ENCODE peak calls at places on chromosomes 16 and 17, in eight cellular contexts. One of them, this sample, is unnamed.

GRCh38 chr16:85554791-85555548 is 58.2 kb upstream of the GSE1 start:
- DNase-seq in CD8-positive, alpha-beta memory T cell: peak; percentile 73
- DNase-seq in endodermal cell: no peak
- DNase-seq in mammary epithelial cell: peak; percentile 46
- DNase-seq in thoracic aorta: peak; percentile 53
- DNase-seq in CD8-positive, alpha-beta T cell: peak; percentile 47
- DNase-seq in heart right ventricle: peak; percentile 71
- DNase-seq in cardiac muscle cell: peak; percentile 86
- DNase-seq in this sample: peak; percentile 56

GRCh38 chr16:58332997-58333700 is 38.3 kb upstream of the PRSS54 start:
- DNase-seq in heart right ventricle: no peak
- DNase-seq in CD8-positive, alpha-beta memory T cell: no peak
- DNase-seq in thoracic aorta: no peak
- DNase-seq in cardiac muscle cell: no peak
- DNase-seq in CD8-positive, alpha-beta T cell: no peak
- DNase-seq in mammary epithelial cell: no peak
- DNase-seq in endodermal cell: peak; percentile 86
- DNase-seq in this sample: no peak

GRCh38 chr16:60811657-60812056 is 1224.6 kb downstream of the CDH8 start:
- DNase-seq in heart right ventricle: no peak
- DNase-seq in endodermal cell: no peak
- DNase-seq in CD8-positive, alpha-beta T cell: no peak
- DNase-seq in CD8-positive, alpha-beta memory T cell: no peak
- DNase-seq in mammary epithelial cell: no peak
- DNase-seq in thoracic aorta: no peak
- DNase-seq in cardiac muscle cell: no peak
- DNase-seq in this sample: no peak

GRCh38 chr16:56451753-56452689 is 667 bp downstream of the OGFOD1 start:
- DNase-seq in CD8-positive, alpha-beta memory T cell: no peak
- DNase-seq in cardiac muscle cell: peak; percentile 32
- DNase-seq in mammary epithelial cell: peak; percentile 41
- DNase-seq in thoracic aorta: peak; percentile 15
- DNase-seq in CD8-positive, alpha-beta T cell: no peak
- DNase-seq in endodermal cell: peak; percentile 63
- DNase-seq in heart right ventricle: no peak
- DNase-seq in this sample: peak; percentile 48

GRCh38 chr17:37567137-37567927 is 41.9 kb downstream of the SYNRG start:
- DNase-seq in heart right ventricle: no peak
- DNase-seq in endodermal cell: no peak
- DNase-seq in CD8-positive, alpha-beta memory T cell: no peak
- DNase-seq in cardiac muscle cell: no peak
- DNase-seq in mammary epithelial cell: no peak
- DNase-seq in thoracic aorta: no peak
- DNase-seq in CD8-positive, alpha-beta T cell: no peak
- DNase-seq in this sample: no peak

GRCh38 chr17:64178011-64178825 is 48.3 kb upstream of the ERN1 start:
- DNase-seq in CD8-positive, alpha-beta memory T cell: no peak
- DNase-seq in CD8-positive, alpha-beta T cell: no peak
- DNase-seq in endodermal cell: no peak
- DNase-seq in heart right ventricle: no peak
- DNase-seq in thoracic aorta: no peak
- DNase-seq in mammary epithelial cell: peak; percentile 17
- DNase-seq in cardiac muscle cell: no peak
- DNase-seq in this sample: peak; percentile 72

GRCh38 chr17:57110579-57111367 is 25.7 kb downstream of the AKAP1 start:
- DNase-seq in thoracic aorta: no peak
- DNase-seq in cardiac muscle cell: no peak
- DNase-seq in mammary epithelial cell: no peak
- DNase-seq in CD8-positive, alpha-beta T cell: no peak
- DNase-seq in CD8-positive, alpha-beta memory T cell: no peak
- DNase-seq in heart right ventricle: peak; percentile 45
- DNase-seq in endodermal cell: no peak
- DNase-seq in this sample: no peak

GRCh38 chr17:74045608-74046007 is 157.9 kb upstream of the RPL38 start:
- DNase-seq in heart right ventricle: no peak
- DNase-seq in CD8-positive, alpha-beta memory T cell: no peak
- DNase-seq in thoracic aorta: no peak
- DNase-seq in CD8-positive, alpha-beta T cell: no peak
- DNase-seq in endodermal cell: peak; percentile 71
- DNase-seq in mammary epithelial cell: no peak
- DNase-seq in cardiac muscle cell: no peak
- DNase-seq in this sample: peak; percentile 46

GRCh38 chr17:28743243-28744103 is at the start of gene TRAF4:
- DNase-seq in thoracic aorta: no peak
- DNase-seq in mammary epithelial cell: peak; percentile 82
- DNase-seq in cardiac muscle cell: peak; percentile 87
- DNase-seq in endodermal cell: peak; percentile 97
- DNase-seq in CD8-positive, alpha-beta T cell: peak; percentile 67
- DNase-seq in heart right ventricle: peak; percentile 79
- DNase-seq in CD8-positive, alpha-beta memory T cell: peak; percentile 70
- DNase-seq in this sample: peak; percentile 89

GRCh38 chr17:6079155-6079554 is 9.0 kb downstream of the WSCD1 start:
- DNase-seq in mammary epithelial cell: no peak
- DNase-seq in endodermal cell: no peak
- DNase-seq in CD8-positive, alpha-beta T cell: no peak
- DNase-seq in CD8-positive, alpha-beta memory T cell: no peak
- DNase-seq in cardiac muscle cell: no peak
- DNase-seq in heart right ventricle: no peak
- DNase-seq in thoracic aorta: no peak
- DNase-seq in this sample: no peak
- H3K4me1 ChIP-seq in mammary epithelial cell: no peaks in the 10 kb centered on the region
- H3K4me1 ChIP-seq in endodermal cell: no peaks in the 10 kb centered on the region
- H3K4me1 ChIP-seq in CD8-positive, alpha-beta T cell: no peaks in the 10 kb centered on the region
- H3K4me1 ChIP-seq in CD8-positive, alpha-beta memory T cell: no peaks in the 10 kb centered on the region
- H3K4me1 ChIP-seq in cardiac muscle cell: peaks cover 6% of the 10 kb centered on the region
- H3K4me1 ChIP-seq in heart right ventricle: no peaks in the 10 kb centered on the region
- H3K4me1 ChIP-seq in thoracic aorta: no peaks in the 10 kb centered on the region
- H3K4me1 ChIP-seq in this sample: no peaks in the 10 kb centered on the region

DNA sequence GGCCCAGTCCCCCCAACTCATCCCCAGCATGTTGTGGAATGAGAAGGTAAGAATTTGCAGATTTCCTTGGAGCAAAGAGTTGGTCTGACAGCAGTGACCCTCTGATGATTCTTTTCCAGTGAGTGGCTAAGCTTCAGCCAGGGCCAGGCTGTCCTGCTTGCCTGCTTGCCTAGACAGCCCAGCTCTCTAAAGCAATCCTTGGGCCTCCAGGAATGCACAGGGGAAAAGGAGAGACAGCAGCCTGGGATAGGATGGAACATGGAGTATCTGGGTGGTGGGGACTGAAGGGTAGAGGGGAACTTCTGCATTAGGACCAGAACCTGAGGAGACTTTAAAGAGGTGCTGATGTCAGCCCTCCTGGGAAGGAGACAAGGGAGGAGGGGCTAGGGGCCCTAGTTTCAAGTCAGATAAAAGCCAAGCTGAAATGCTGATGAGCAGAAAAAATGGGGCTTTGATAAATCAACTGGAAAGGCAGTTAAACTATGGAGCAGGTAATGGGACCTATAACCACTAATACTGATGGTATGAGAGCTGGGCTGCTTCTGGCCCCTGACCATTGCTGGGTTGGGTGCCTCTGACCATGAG is 1.8 kb downstream of the HOXB7 start:
- DNase-seq in mammary epithelial cell: no peak
- DNase-seq in CD8-positive, alpha-beta T cell: no peak
- DNase-seq in endodermal cell: no peak
- DNase-seq in CD8-positive, alpha-beta memory T cell: no peak
- DNase-seq in heart right ventricle: no peak
- DNase-seq in thoracic aorta: no peak
- DNase-seq in cardiac muscle cell: no peak
- DNase-seq in this sample: no peak
- H3K4me3 ChIP-seq in mammary epithelial cell: no peak overlapping the region
- H3K4me3 ChIP-seq in CD8-positive, alpha-beta T cell: no peak overlapping the region
- H3K4me3 ChIP-seq in endodermal cell: no peak overlapping the region
- H3K4me3 ChIP-seq in CD8-positive, alpha-beta memory T cell: no peak overlapping the region
- H3K4me3 ChIP-seq in heart right ventricle: no peak overlapping the region
- H3K4me3 ChIP-seq in thoracic aorta: no peak overlapping the region
- H3K4me3 ChIP-seq in cardiac muscle cell: no peak overlapping the region
- H3K4me3 ChIP-seq in this sample: peak overlapping the region; percentile 2

GRCh38 chr16:81932668-81933067 is 78.6 kb downstream of the SDR42E1 start:
- DNase-seq in heart right ventricle: no peak
- DNase-seq in endodermal cell: no peak
- DNase-seq in thoracic aorta: no peak
- DNase-seq in cardiac muscle cell: no peak
- DNase-seq in CD8-positive, alpha-beta T cell: no peak
- DNase-seq in CD8-positive, alpha-beta memory T cell: no peak
- DNase-seq in mammary epithelial cell: no peak
- DNase-seq in this sample: no peak

GRCh38 chr16:81927561-81928185 is 83.6 kb downstream of the SDR42E1 start:
- DNase-seq in heart right ventricle: no peak
- DNase-seq in CD8-positive, alpha-beta T cell: no peak
- DNase-seq in thoracic aorta: no peak
- DNase-seq in cardiac muscle cell: no peak
- DNase-seq in CD8-positive, alpha-beta memory T cell: no peak
- DNase-seq in endodermal cell: no peak
- DNase-seq in mammary epithelial cell: no peak
- DNase-seq in this sample: no peak

GRCh38 chr16:81928975-81929374 is 82.3 kb downstream of the SDR42E1 start:
- DNase-seq in mammary epithelial cell: peak; percentile 74
- DNase-seq in CD8-positive, alpha-beta T cell: no peak
- DNase-seq in thoracic aorta: no peak
- DNase-seq in cardiac muscle cell: no peak
- DNase-seq in CD8-positive, alpha-beta memory T cell: no peak
- DNase-seq in heart right ventricle: no peak
- DNase-seq in endodermal cell: no peak
- DNase-seq in this sample: no peak

GRCh38 chr16:81929841-81930240 is 81.4 kb downstream of the SDR42E1 start:
- DNase-seq in CD8-positive, alpha-beta T cell: no peak
- DNase-seq in CD8-positive, alpha-beta memory T cell: no peak
- DNase-seq in endodermal cell: no peak
- DNase-seq in thoracic aorta: no peak
- DNase-seq in mammary epithelial cell: no peak
- DNase-seq in heart right ventricle: no peak
- DNase-seq in cardiac muscle cell: no peak
- DNase-seq in this sample: no peak

GRCh38 chr16:81931927-81932326 is 79.3 kb downstream of the SDR42E1 start:
- DNase-seq in thoracic aorta: no peak
- DNase-seq in mammary epithelial cell: no peak
- DNase-seq in endodermal cell: no peak
- DNase-seq in heart right ventricle: no peak
- DNase-seq in cardiac muscle cell: no peak
- DNase-seq in CD8-positive, alpha-beta memory T cell: no peak
- DNase-seq in CD8-positive, alpha-beta T cell: no peak
- DNase-seq in this sample: no peak
- H3K4me1 ChIP-seq in thoracic aorta: no peaks in the 10 kb centered on the region
- H3K4me1 ChIP-seq in mammary epithelial cell: peaks cover 19% of the 10 kb centered on the region
- H3K4me1 ChIP-seq in endodermal cell: no peaks in the 10 kb centered on the region
- H3K4me1 ChIP-seq in heart right ventricle: no peaks in the 10 kb centered on the region
- H3K4me1 ChIP-seq in cardiac muscle cell: no peaks in the 10 kb centered on the region
- H3K4me1 ChIP-seq in CD8-positive, alpha-beta memory T cell: no peaks in the 10 kb centered on the region
- H3K4me1 ChIP-seq in CD8-positive, alpha-beta T cell: no peaks in the 10 kb centered on the region
- H3K4me1 ChIP-seq in this sample: no peaks in the 10 kb centered on the region

GRCh38 chr16:74695450-74696422 is 4.9 kb downstream of the MLKL start:
- DNase-seq in CD8-positive, alpha-beta T cell: peak; percentile 21
- DNase-seq in CD8-positive, alpha-beta memory T cell: peak; percentile 59
- DNase-seq in mammary epithelial cell: peak; percentile 83
- DNase-seq in thoracic aorta: peak; percentile 78
- DNase-seq in cardiac muscle cell: peak; percentile 95
- DNase-seq in heart right ventricle: peak; percentile 70
- DNase-seq in endodermal cell: peak; percentile 90
- DNase-seq in this sample: peak; percentile 92

GRCh38 chr16:74699666-74700065 is 996 bp downstream of the MLKL start:
- DNase-seq in endodermal cell: no peak
- DNase-seq in cardiac muscle cell: no peak
- DNase-seq in thoracic aorta: no peak
- DNase-seq in mammary epithelial cell: no peak
- DNase-seq in heart right ventricle: no peak
- DNase-seq in CD8-positive, alpha-beta T cell: no peak
- DNase-seq in CD8-positive, alpha-beta memory T cell: no peak
- DNase-seq in this sample: no peak

GRCh38 chr16:74700206-74701040 is at the start of gene MLKL:
- DNase-seq in heart right ventricle: peak; percentile 64
- DNase-seq in CD8-positive, alpha-beta T cell: peak; percentile 37
- DNase-seq in thoracic aorta: peak; percentile 29
- DNase-seq in cardiac muscle cell: peak; percentile 61
- DNase-seq in CD8-positive, alpha-beta memory T cell: peak; percentile 61
- DNase-seq in endodermal cell: peak; percentile 77
- DNase-seq in mammary epithelial cell: peak; percentile 26
- DNase-seq in this sample: peak; percentile 76

DNA sequence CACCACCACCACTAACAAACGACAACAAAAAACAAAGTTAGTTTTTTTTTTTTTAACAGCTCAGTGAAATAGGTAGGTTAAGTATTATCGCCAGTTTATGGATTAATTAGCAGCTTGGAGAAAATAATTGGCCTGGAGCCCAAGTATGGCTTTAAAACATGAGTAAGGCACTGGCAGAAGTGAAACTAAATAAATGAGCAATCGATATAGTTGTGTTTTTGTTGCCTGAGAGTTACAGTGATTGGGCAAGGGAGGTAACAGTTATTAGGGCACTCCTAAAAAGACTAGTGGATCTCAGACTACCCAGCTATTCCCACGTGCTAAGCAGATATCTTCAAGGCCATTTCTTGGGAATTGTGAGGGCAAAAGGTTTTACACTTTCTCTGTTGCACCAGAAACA is 2.4 kb downstream of the MLKL start:
- DNase-seq in endodermal cell: no peak
- DNase-seq in thoracic aorta: no peak
- DNase-seq in cardiac muscle cell: no peak
- DNase-seq in heart right ventricle: no peak
- DNase-seq in CD8-positive, alpha-beta T cell: no peak
- DNase-seq in CD8-positive, alpha-beta memory T cell: no peak
- DNase-seq in mammary epithelial cell: peak; percentile 16
- DNase-seq in this sample: no peak
- H3K4me3 ChIP-seq in endodermal cell: no peak overlapping the region
- H3K4me3 ChIP-seq in thoracic aorta: peak overlapping the region; percentile 5
- H3K4me3 ChIP-seq in cardiac muscle cell: no peak overlapping the region
- H3K4me3 ChIP-seq in heart right ventricle: no peak overlapping the region
- H3K4me3 ChIP-seq in CD8-positive, alpha-beta T cell: no peak overlapping the region
- H3K4me3 ChIP-seq in CD8-positive, alpha-beta memory T cell: peak overlapping the region; percentile 49
- H3K4me3 ChIP-seq in mammary epithelial cell: no peak overlapping the region
- H3K4me3 ChIP-seq in this sample: no peak overlapping the region

GRCh38 chr17:67837965-67838364 is 12.7 kb downstream of the BPTF start:
- DNase-seq in mammary epithelial cell: no peak
- DNase-seq in CD8-positive, alpha-beta T cell: no peak
- DNase-seq in endodermal cell: no peak
- DNase-seq in CD8-positive, alpha-beta memory T cell: no peak
- DNase-seq in thoracic aorta: no peak
- DNase-seq in cardiac muscle cell: no peak
- DNase-seq in heart right ventricle: no peak
- DNase-seq in this sample: no peak

GRCh38 chr17:67833946-67834631 is 8.8 kb downstream of the BPTF start:
- DNase-seq in cardiac muscle cell: no peak
- DNase-seq in CD8-positive, alpha-beta memory T cell: no peak
- DNase-seq in CD8-positive, alpha-beta T cell: no peak
- DNase-seq in mammary epithelial cell: no peak
- DNase-seq in heart right ventricle: no peak
- DNase-seq in thoracic aorta: no peak
- DNase-seq in endodermal cell: peak; percentile 86
- DNase-seq in this sample: peak; percentile 19

GRCh38 chr17:67833134-67833533 is 7.8 kb downstream of the BPTF start:
- DNase-seq in heart right ventricle: no peak
- DNase-seq in endodermal cell: no peak
- DNase-seq in CD8-positive, alpha-beta T cell: no peak
- DNase-seq in mammary epithelial cell: no peak
- DNase-seq in thoracic aorta: no peak
- DNase-seq in CD8-positive, alpha-beta memory T cell: no peak
- DNase-seq in cardiac muscle cell: no peak
- DNase-seq in this sample: no peak

GRCh38 chr17:67834634-67835033 is 9.3 kb downstream of the BPTF start:
- DNase-seq in CD8-positive, alpha-beta T cell: no peak
- DNase-seq in mammary epithelial cell: no peak
- DNase-seq in CD8-positive, alpha-beta memory T cell: no peak
- DNase-seq in cardiac muscle cell: no peak
- DNase-seq in endodermal cell: no peak
- DNase-seq in thoracic aorta: no peak
- DNase-seq in heart right ventricle: no peak
- DNase-seq in this sample: no peak

GRCh38 chr17:67836205-67836987 is 11.1 kb downstream of the BPTF start:
- DNase-seq in CD8-positive, alpha-beta T cell: no peak
- DNase-seq in endodermal cell: no peak
- DNase-seq in thoracic aorta: no peak
- DNase-seq in mammary epithelial cell: no peak
- DNase-seq in cardiac muscle cell: peak; percentile 21
- DNase-seq in heart right ventricle: no peak
- DNase-seq in CD8-positive, alpha-beta memory T cell: no peak
- DNase-seq in this sample: no peak
- H3K4me1 ChIP-seq in CD8-positive, alpha-beta T cell: peaks cover 46% of the 10 kb centered on the region
- H3K4me1 ChIP-seq in endodermal cell: no peaks in the 10 kb centered on the region
- H3K4me1 ChIP-seq in thoracic aorta: peaks cover 27% of the 10 kb centered on the region
- H3K4me1 ChIP-seq in mammary epithelial cell: peaks cover 6% of the 10 kb centered on the region
- H3K4me1 ChIP-seq in cardiac muscle cell: peaks cover 7% of the 10 kb centered on the region
- H3K4me1 ChIP-seq in heart right ventricle: peaks cover 33% of the 10 kb centered on the region
- H3K4me1 ChIP-seq in CD8-positive, alpha-beta memory T cell: peaks cover 53% of the 10 kb centered on the region
- H3K4me1 ChIP-seq in this sample: peaks cover 8% of the 10 kb centered on the region

This sample was measured in Caco-2.